ENCODE peak calls at places on chromosomes 5 and 9, in ten cellular contexts. K is HEK293T, Q is fibroblast of the aortic adventitia, X is hippocampal formation, R is HT1080, P is iPS-NIHi11, Z is germinal center, U is heart left ventricle, L is anterior cingulate cortex, C is NCI-H748 treated with DMSO at 0.1 percent for 48 hours. S is an unnamed sample.

GRCh38 chr9:126298319-126298801 is 28.3 kb upstream of the MVB12B start:
- DNase-seq in Z (no peak), L (no peak), C (no peak), R (no peak), U (no peak), Q (no peak), K (no peak), X (peak), P (peak), S (peak)

GRCh38 chr5:20500501-20500900 is 512.5 kb upstream of the CDH18 start:
- DNase-seq in X (no peak), L (no peak), Z (no peak), C (no peak), K (no peak), Q (no peak), U (no peak), R (no peak), P (no peak), S (no peak)

GRCh38 chr9:111807197-111807596 is 12.5 kb upstream of the SHOC1 start:
- DNase-seq in X (no peak), U (no peak), P (no peak), K (no peak), R (peak), C (no peak), L (no peak), Z (no peak), Q (peak), S (no peak)

GRCh38 chr5:42230839-42231238 is 192.4 kb upstream of the GHR start:
- DNase-seq in P (no peak), R (no peak), X (no peak), L (no peak), C (no peak), Z (no peak), K (no peak), Q (no peak), U (no peak), S (no peak)

GRCh38 chr5:131019601-131020315 is 145.3 kb downstream of the HINT1 start:
- DNase-seq in X (no peak), R (no peak), Z (no peak), Q (no peak), L (no peak), C (no peak), P (no peak), K (no peak), U (no peak), S (no peak)

GRCh38 chr5:179409806-179410205 is 64.5 kb upstream of the ADAMTS2 start:
- DNase-seq in U (no peak), Z (no peak), K (no peak), C (no peak), X (no peak), R (peak), L (no peak), P (no peak), Q (no peak), S (peak)

GRCh38 chr9:132142883-132143282 is 19.0 kb upstream of the NTNG2 start:
- DNase-seq in C (no peak), Q (no peak), U (no peak), K (no peak), L (no peak), P (no peak), X (no peak), Z (no peak), R (no peak), S (peak)

GRCh38 chr9:134692573-134692860 is 50.9 kb downstream of the COL5A1 start:
- DNase-seq in X (no peak), C (no peak), L (no peak), R (no peak), K (no peak), Z (no peak), U (no peak), P (no peak), Q (no peak), S (no peak)

GRCh38 chr9:112752334-112753110 is 2.0 kb downstream of the SNX30 start:
- DNase-seq in P (no peak), K (no peak), Q (peak), U (no peak), X (no peak), C (no peak), R (no peak), L (no peak), Z (no peak), S (no peak)

GRCh38 chr9:93225892-93226291 is 42.0 kb downstream of the WNK2 start:
- DNase-seq in R (no peak), Q (no peak), P (no peak), C (no peak), X (no peak), L (no peak), U (no peak), Z (no peak), K (no peak), S (no peak)

GRCh38 chr5:982377-983237 is 26.0 kb upstream of the NKD2 start:
- DNase-seq in L (no peak), Z (no peak), U (no peak), C (no peak), R (no peak), K (peak), Q (no peak), X (no peak), P (peak), S (peak)

GRCh38 chr5:52915176-52915875 is 73.8 kb upstream of the ITGA2 start:
- DNase-seq in U (peak), Z (peak), K (peak), X (peak), C (peak), L (no peak), Q (peak), R (peak), P (peak), S (peak)

GRCh38 chr5:93581738-93582414 is 857 bp upstream of the NR2F1-AS1 start:
- DNase-seq in C (peak), K (no peak), R (peak), P (no peak), X (no peak), L (no peak), Q (peak), Z (no peak), U (no peak), S (no peak)

GRCh38 chr5:107736608-107737007 is 65.9 kb upstream of the EFNA5 start:
- DNase-seq in K (no peak), R (peak), Z (no peak), U (no peak), Q (peak), X (no peak), P (no peak), L (no peak), C (no peak), S (no peak)

GRCh38 chr5:39224196-39224754 is 4.9 kb upstream of the FYB1 start:
- DNase-seq in Z (no peak), C (no peak), Q (peak), K (no peak), U (peak), R (peak), X (no peak), P (no peak), L (no peak), S (no peak)

GRCh38 chr5:158975363-158975762 is 124.4 kb downstream of the EBF1 start:
- DNase-seq in Z (no peak), P (no peak), X (no peak), U (no peak), C (no peak), R (no peak), K (no peak), L (no peak), Q (no peak), S (no peak)

GRCh38 chr5:6784481-6784880 is 71.2 kb downstream of the TENT4A start:
- DNase-seq in R (no peak), Q (no peak), X (no peak), K (no peak), P (no peak), U (no peak), L (no peak), Z (no peak), C (no peak), S (peak)

GRCh38 chr5:62152394-62153123 is 153.4 kb upstream of the KIF2A start:
- DNase-seq in K (no peak), X (peak), U (no peak), C (peak), R (peak), Z (no peak), L (no peak), Q (peak), P (no peak), S (no peak)

GRCh38 chr5:369151-369939 is 47.8 kb downstream of the AHRR start:
- DNase-seq in Z (no peak), R (no peak), U (no peak), K (no peak), L (no peak), C (no peak), Q (no peak), X (no peak), P (peak), S (peak)

GRCh38 chr5:154824070-154824469 is 26.3 kb downstream of the FAXDC2 start:
- DNase-seq in K (no peak), U (no peak), Z (no peak), P (no peak), X (no peak), R (no peak), C (no peak), L (no peak), Q (no peak), S (no peak)

GRCh38 chr9:86410281-86410680 is 56.1 kb upstream of the TUT7 start:
- DNase-seq in P (peak), C (no peak), L (no peak), Q (no peak), X (no peak), Z (no peak), K (no peak), R (no peak), U (no peak), S (peak)

GRCh38 chr5:116847960-116848359 is 273.3 kb upstream of the SEMA6A start:
- DNase-seq in R (no peak), X (no peak), K (no peak), Z (no peak), L (no peak), Q (no peak), P (no peak), U (no peak), C (no peak), S (no peak)

GRCh38 chr5:153818626-153819025 is 220.1 kb downstream of the FAM114A2 start:
- DNase-seq in R (no peak), X (no peak), Z (no peak), U (no peak), P (no peak), L (no peak), K (no peak), Q (no peak), C (no peak), S (no peak)

GRCh38 chr9:12972608-12973589 is 198.1 kb downstream of the LURAP1L start:
- DNase-seq in X (peak), Z (no peak), Q (peak), K (no peak), U (peak), P (no peak), L (peak), C (peak), R (peak), S (no peak)

GRCh38 chr9:17622166-17622565 is 43.3 kb downstream of the SH3GL2 start:
- DNase-seq in X (no peak), C (no peak), P (no peak), Z (no peak), R (no peak), U (no peak), Q (no peak), K (no peak), L (no peak), S (no peak)

GRCh38 chr9:84862308-84862707 is 192.8 kb downstream of the NTRK2 start:
- DNase-seq in Q (no peak), X (no peak), C (no peak), R (no peak), K (no peak), P (no peak), U (no peak), L (no peak), Z (no peak), S (no peak)